ENCODE peak calls at places on chromosomes 4 and X, in ten cellular contexts. One of them, this sample, is unnamed.

GRCh38 chr4:156765277-156765676 is 206.3 kb downstream of the PDGFC start:
- DNase-seq in cardiac muscle cell: peak; percentile 36
- DNase-seq in mesendoderm: no peak
- DNase-seq in A673: no peak
- DNase-seq in AG04450: no peak
- DNase-seq in WERI-Rb-1: no peak
- DNase-seq in IMR-90: peak; percentile 28
- DNase-seq in CD8-positive, alpha-beta memory T cell: no peak
- DNase-seq in fibroblast of lung: peak; percentile 63
- DNase-seq in CD4-positive, alpha-beta T cell: no peak
- DNase-seq in this sample: no peak

GRCh38 chr4:3851881-3852280 is 85.7 kb downstream of the ADRA2C start:
- DNase-seq in fibroblast of lung: no peak
- DNase-seq in CD8-positive, alpha-beta memory T cell: no peak
- DNase-seq in CD4-positive, alpha-beta T cell: no peak
- DNase-seq in mesendoderm: no peak
- DNase-seq in AG04450: no peak
- DNase-seq in IMR-90: no peak
- DNase-seq in A673: peak; percentile 22
- DNase-seq in WERI-Rb-1: no peak
- DNase-seq in cardiac muscle cell: no peak
- DNase-seq in this sample: no peak

GRCh38 chrX:1212532-1212931 is at the start of gene CRLF2:
- DNase-seq in A673: peak; percentile 5
- DNase-seq in CD8-positive, alpha-beta memory T cell: no peak
- DNase-seq in mesendoderm: no peak
- DNase-seq in IMR-90: no peak
- DNase-seq in fibroblast of lung: no peak
- DNase-seq in CD4-positive, alpha-beta T cell: no peak
- DNase-seq in WERI-Rb-1: no peak
- DNase-seq in cardiac muscle cell: no peak
- DNase-seq in AG04450: no peak
- DNase-seq in this sample: no peak

GRCh38 chr4:147355849-147356248 is 125.0 kb upstream of the EDNRA start:
- DNase-seq in cardiac muscle cell: peak; percentile 56
- DNase-seq in mesendoderm: no peak
- DNase-seq in A673: peak; percentile 76
- DNase-seq in CD4-positive, alpha-beta T cell: no peak
- DNase-seq in CD8-positive, alpha-beta memory T cell: no peak
- DNase-seq in fibroblast of lung: peak; percentile 91
- DNase-seq in AG04450: peak; percentile 69
- DNase-seq in WERI-Rb-1: no peak
- DNase-seq in IMR-90: peak; percentile 97
- DNase-seq in this sample: no peak

GRCh38 chr4:140095694-140096482 is 58.1 kb downstream of the MAML3 start:
- DNase-seq in WERI-Rb-1: no peak
- DNase-seq in CD4-positive, alpha-beta T cell: peak; percentile 71
- DNase-seq in fibroblast of lung: peak; percentile 100
- DNase-seq in CD8-positive, alpha-beta memory T cell: no peak
- DNase-seq in IMR-90: peak; percentile 100
- DNase-seq in AG04450: peak; percentile 87
- DNase-seq in cardiac muscle cell: peak; percentile 97
- DNase-seq in A673: peak; percentile 93
- DNase-seq in mesendoderm: peak; percentile 48
- DNase-seq in this sample: peak; percentile 39

GRCh38 chr4:143384381-143384994 is 47.8 kb downstream of the GAB1 start:
- DNase-seq in WERI-Rb-1: no peak
- DNase-seq in mesendoderm: no peak
- DNase-seq in A673: no peak
- DNase-seq in IMR-90: peak; percentile 47
- DNase-seq in cardiac muscle cell: peak; percentile 43
- DNase-seq in fibroblast of lung: peak; percentile 42
- DNase-seq in CD4-positive, alpha-beta T cell: no peak
- DNase-seq in CD8-positive, alpha-beta memory T cell: no peak
- DNase-seq in AG04450: no peak
- DNase-seq in this sample: no peak

GRCh38 chr4:112361181-112361791 is 64.1 kb downstream of the ALPK1 start:
- DNase-seq in CD8-positive, alpha-beta memory T cell: no peak
- DNase-seq in fibroblast of lung: peak; percentile 30
- DNase-seq in CD4-positive, alpha-beta T cell: no peak
- DNase-seq in IMR-90: peak; percentile 27
- DNase-seq in A673: peak; percentile 19
- DNase-seq in WERI-Rb-1: peak; percentile 34
- DNase-seq in AG04450: no peak
- DNase-seq in cardiac muscle cell: peak; percentile 23
- DNase-seq in mesendoderm: peak; percentile 95
- DNase-seq in this sample: no peak

GRCh38 chr4:137896221-137896737 is 345.9 kb downstream of the SLC7A11 start:
- DNase-seq in IMR-90: peak; percentile 23
- DNase-seq in AG04450: no peak
- DNase-seq in fibroblast of lung: peak; percentile 45
- DNase-seq in CD8-positive, alpha-beta memory T cell: no peak
- DNase-seq in mesendoderm: no peak
- DNase-seq in WERI-Rb-1: no peak
- DNase-seq in CD4-positive, alpha-beta T cell: no peak
- DNase-seq in cardiac muscle cell: peak; percentile 8
- DNase-seq in A673: no peak
- DNase-seq in this sample: no peak

GRCh38 chrX:108468486-108468885 is 28.8 kb downstream of the COL4A5 start:
- DNase-seq in A673: no peak
- DNase-seq in cardiac muscle cell: peak; percentile 51
- DNase-seq in mesendoderm: no peak
- DNase-seq in WERI-Rb-1: no peak
- DNase-seq in fibroblast of lung: peak; percentile 81
- DNase-seq in CD4-positive, alpha-beta T cell: no peak
- DNase-seq in CD8-positive, alpha-beta memory T cell: no peak
- DNase-seq in AG04450: peak; percentile 34
- DNase-seq in IMR-90: peak; percentile 71
- DNase-seq in this sample: no peak

GRCh38 chr4:104677122-104677521 is 182.4 kb upstream of the CXXC4 start:
- DNase-seq in CD8-positive, alpha-beta memory T cell: no peak
- DNase-seq in AG04450: no peak
- DNase-seq in WERI-Rb-1: no peak
- DNase-seq in mesendoderm: peak; percentile 43
- DNase-seq in cardiac muscle cell: no peak
- DNase-seq in CD4-positive, alpha-beta T cell: no peak
- DNase-seq in A673: peak; percentile 66
- DNase-seq in IMR-90: no peak
- DNase-seq in fibroblast of lung: peak; percentile 21
- DNase-seq in this sample: no peak

GRCh38 chr4:114677346-114677979 is 78.9 kb downstream of the UGT8 start:
- DNase-seq in WERI-Rb-1: no peak
- DNase-seq in cardiac muscle cell: no peak
- DNase-seq in AG04450: no peak
- DNase-seq in A673: no peak
- DNase-seq in fibroblast of lung: no peak
- DNase-seq in CD8-positive, alpha-beta memory T cell: no peak
- DNase-seq in mesendoderm: no peak
- DNase-seq in CD4-positive, alpha-beta T cell: no peak
- DNase-seq in IMR-90: no peak
- DNase-seq in this sample: no peak

GRCh38 chrX:68978211-68978780 is 149.5 kb downstream of the EFNB1 start:
- DNase-seq in AG04450: peak; percentile 36
- DNase-seq in mesendoderm: peak; percentile 61
- DNase-seq in IMR-90: peak; percentile 56
- DNase-seq in CD4-positive, alpha-beta T cell: no peak
- DNase-seq in fibroblast of lung: peak; percentile 79
- DNase-seq in A673: no peak
- DNase-seq in cardiac muscle cell: peak; percentile 83
- DNase-seq in CD8-positive, alpha-beta memory T cell: no peak
- DNase-seq in WERI-Rb-1: no peak
- DNase-seq in this sample: no peak

GRCh38 chrX:68983004-68983857 is 154.4 kb downstream of the EFNB1 start:
- DNase-seq in CD8-positive, alpha-beta memory T cell: no peak
- DNase-seq in AG04450: no peak
- DNase-seq in WERI-Rb-1: no peak
- DNase-seq in cardiac muscle cell: no peak
- DNase-seq in CD4-positive, alpha-beta T cell: no peak
- DNase-seq in A673: no peak
- DNase-seq in mesendoderm: no peak
- DNase-seq in fibroblast of lung: no peak
- DNase-seq in IMR-90: no peak
- DNase-seq in this sample: no peak

GRCh38 chrX:68980906-68981616 is 152.2 kb downstream of the EFNB1 start:
- DNase-seq in IMR-90: no peak
- DNase-seq in mesendoderm: no peak
- DNase-seq in CD4-positive, alpha-beta T cell: no peak
- DNase-seq in fibroblast of lung: no peak
- DNase-seq in WERI-Rb-1: no peak
- DNase-seq in A673: no peak
- DNase-seq in AG04450: no peak
- DNase-seq in CD8-positive, alpha-beta memory T cell: no peak
- DNase-seq in cardiac muscle cell: no peak
- DNase-seq in this sample: no peak

GRCh38 chrX:68985135-68985725 is 156.4 kb downstream of the EFNB1 start:
- DNase-seq in cardiac muscle cell: no peak
- DNase-seq in IMR-90: no peak
- DNase-seq in CD4-positive, alpha-beta T cell: no peak
- DNase-seq in WERI-Rb-1: no peak
- DNase-seq in A673: no peak
- DNase-seq in mesendoderm: peak; percentile 21
- DNase-seq in fibroblast of lung: no peak
- DNase-seq in CD8-positive, alpha-beta memory T cell: no peak
- DNase-seq in AG04450: no peak
- DNase-seq in this sample: no peak

DNA sequence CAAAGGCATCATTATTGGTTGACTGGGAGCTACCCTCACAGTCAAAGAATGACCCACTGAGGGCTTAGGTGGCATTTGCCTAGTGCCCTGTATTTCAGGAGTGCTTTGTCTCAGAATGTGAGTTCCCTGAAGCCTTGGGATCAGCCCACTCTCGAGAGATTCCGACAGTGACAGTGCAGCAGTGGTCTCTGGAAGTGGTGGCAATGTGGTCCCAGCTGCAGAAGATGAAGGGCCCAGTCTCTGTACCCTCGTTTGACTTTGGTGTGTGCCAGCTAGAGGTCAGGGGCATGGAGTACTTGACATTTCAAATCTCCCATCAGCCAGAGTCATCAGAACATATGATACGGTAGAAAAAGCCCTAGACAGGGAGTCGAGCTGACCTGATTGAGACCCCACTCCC is 153.7 kb downstream of the EFNB1 start:
- DNase-seq in cardiac muscle cell: no peak
- DNase-seq in mesendoderm: no peak
- DNase-seq in AG04450: no peak
- DNase-seq in fibroblast of lung: no peak
- DNase-seq in A673: no peak
- DNase-seq in CD8-positive, alpha-beta memory T cell: no peak
- DNase-seq in WERI-Rb-1: no peak
- DNase-seq in IMR-90: no peak
- DNase-seq in CD4-positive, alpha-beta T cell: no peak
- DNase-seq in this sample: no peak
- H3K27ac ChIP-seq in cardiac muscle cell: no peak overlapping the region
- H3K27ac ChIP-seq in mesendoderm: no peak overlapping the region
- H3K27ac ChIP-seq in AG04450: no peak overlapping the region
- H3K27ac ChIP-seq in fibroblast of lung: no peak overlapping the region
- H3K27ac ChIP-seq in A673: no peak overlapping the region
- H3K27ac ChIP-seq in CD8-positive, alpha-beta memory T cell: no peak overlapping the region
- H3K27ac ChIP-seq in WERI-Rb-1: no peak overlapping the region
- H3K27ac ChIP-seq in IMR-90: no peak overlapping the region
- H3K27ac ChIP-seq in CD4-positive, alpha-beta T cell: no peak overlapping the region
- H3K27ac ChIP-seq in this sample: no peak overlapping the region

GRCh38 chr4:168867128-168867527 is 142.9 kb downstream of the CBR4 start:
- DNase-seq in cardiac muscle cell: no peak
- DNase-seq in AG04450: no peak
- DNase-seq in IMR-90: no peak
- DNase-seq in CD4-positive, alpha-beta T cell: no peak
- DNase-seq in mesendoderm: no peak
- DNase-seq in CD8-positive, alpha-beta memory T cell: no peak
- DNase-seq in fibroblast of lung: no peak
- DNase-seq in A673: peak; percentile 59
- DNase-seq in WERI-Rb-1: no peak
- DNase-seq in this sample: no peak
- H3K27ac ChIP-seq in cardiac muscle cell: no peak overlapping the region
- H3K27ac ChIP-seq in AG04450: peak overlapping the region; percentile 40
- H3K27ac ChIP-seq in IMR-90: no peak overlapping the region
- H3K27ac ChIP-seq in CD4-positive, alpha-beta T cell: no peak overlapping the region
- H3K27ac ChIP-seq in mesendoderm: no peak overlapping the region
- H3K27ac ChIP-seq in CD8-positive, alpha-beta memory T cell: no peak overlapping the region
- H3K27ac ChIP-seq in fibroblast of lung: no peak overlapping the region
- H3K27ac ChIP-seq in A673: peak overlapping the region; percentile 13
- H3K27ac ChIP-seq in WERI-Rb-1: no peak overlapping the region
- H3K27ac ChIP-seq in this sample: no peak overlapping the region

GRCh38 chr4:72218953-72219352 is 187.2 kb downstream of the NPFFR2 start:
- DNase-seq in A673: no peak
- DNase-seq in IMR-90: no peak
- DNase-seq in mesendoderm: no peak
- DNase-seq in cardiac muscle cell: no peak
- DNase-seq in AG04450: no peak
- DNase-seq in CD4-positive, alpha-beta T cell: no peak
- DNase-seq in CD8-positive, alpha-beta memory T cell: no peak
- DNase-seq in fibroblast of lung: no peak
- DNase-seq in WERI-Rb-1: no peak
- DNase-seq in this sample: no peak
- H3K27ac ChIP-seq in A673: no peak overlapping the region
- H3K27ac ChIP-seq in IMR-90: no peak overlapping the region
- H3K27ac ChIP-seq in mesendoderm: no peak overlapping the region
- H3K27ac ChIP-seq in cardiac muscle cell: no peak overlapping the region
- H3K27ac ChIP-seq in AG04450: no peak overlapping the region
- H3K27ac ChIP-seq in CD4-positive, alpha-beta T cell: no peak overlapping the region
- H3K27ac ChIP-seq in CD8-positive, alpha-beta memory T cell: no peak overlapping the region
- H3K27ac ChIP-seq in fibroblast of lung: no peak overlapping the region
- H3K27ac ChIP-seq in WERI-Rb-1: no peak overlapping the region
- H3K27ac ChIP-seq in this sample: no peak overlapping the region

GRCh38 chr4:119032921-119033685 is 102.5 kb upstream of the MYOZ2 start:
- DNase-seq in A673: no peak
- DNase-seq in CD8-positive, alpha-beta memory T cell: no peak
- DNase-seq in fibroblast of lung: peak; percentile 13
- DNase-seq in WERI-Rb-1: no peak
- DNase-seq in mesendoderm: no peak
- DNase-seq in AG04450: no peak
- DNase-seq in IMR-90: no peak
- DNase-seq in cardiac muscle cell: no peak
- DNase-seq in CD4-positive, alpha-beta T cell: no peak
- DNase-seq in this sample: no peak

GRCh38 chr4:119029847-119030535 is 105.6 kb upstream of the MYOZ2 start:
- DNase-seq in WERI-Rb-1: no peak
- DNase-seq in AG04450: no peak
- DNase-seq in IMR-90: no peak
- DNase-seq in CD4-positive, alpha-beta T cell: no peak
- DNase-seq in cardiac muscle cell: no peak
- DNase-seq in fibroblast of lung: no peak
- DNase-seq in A673: no peak
- DNase-seq in CD8-positive, alpha-beta memory T cell: no peak
- DNase-seq in mesendoderm: no peak
- DNase-seq in this sample: no peak

GRCh38 chr4:119028296-119028695 is 107.3 kb upstream of the MYOZ2 start:
- DNase-seq in cardiac muscle cell: no peak
- DNase-seq in CD8-positive, alpha-beta memory T cell: no peak
- DNase-seq in AG04450: no peak
- DNase-seq in A673: no peak
- DNase-seq in mesendoderm: no peak
- DNase-seq in CD4-positive, alpha-beta T cell: no peak
- DNase-seq in WERI-Rb-1: no peak
- DNase-seq in IMR-90: no peak
- DNase-seq in fibroblast of lung: no peak
- DNase-seq in this sample: no peak

GRCh38 chr4:119030536-119030890 is 105.1 kb upstream of the MYOZ2 start:
- DNase-seq in AG04450: no peak
- DNase-seq in fibroblast of lung: no peak
- DNase-seq in mesendoderm: no peak
- DNase-seq in CD8-positive, alpha-beta memory T cell: no peak
- DNase-seq in cardiac muscle cell: no peak
- DNase-seq in CD4-positive, alpha-beta T cell: no peak
- DNase-seq in A673: no peak
- DNase-seq in WERI-Rb-1: no peak
- DNase-seq in IMR-90: no peak
- DNase-seq in this sample: no peak

GRCh38 chr4:119031218-119031617 is 104.4 kb upstream of the MYOZ2 start:
- DNase-seq in CD8-positive, alpha-beta memory T cell: no peak
- DNase-seq in WERI-Rb-1: no peak
- DNase-seq in IMR-90: no peak
- DNase-seq in fibroblast of lung: no peak
- DNase-seq in A673: no peak
- DNase-seq in AG04450: no peak
- DNase-seq in mesendoderm: no peak
- DNase-seq in cardiac muscle cell: no peak
- DNase-seq in CD4-positive, alpha-beta T cell: no peak
- DNase-seq in this sample: no peak
- H3K27ac ChIP-seq in CD8-positive, alpha-beta memory T cell: no peak overlapping the region
- H3K27ac ChIP-seq in WERI-Rb-1: no peak overlapping the region
- H3K27ac ChIP-seq in IMR-90: no peak overlapping the region
- H3K27ac ChIP-seq in fibroblast of lung: no peak overlapping the region
- H3K27ac ChIP-seq in A673: no peak overlapping the region
- H3K27ac ChIP-seq in AG04450: no peak overlapping the region
- H3K27ac ChIP-seq in mesendoderm: no peak overlapping the region
- H3K27ac ChIP-seq in cardiac muscle cell: no peak overlapping the region
- H3K27ac ChIP-seq in CD4-positive, alpha-beta T cell: no peak overlapping the region
- H3K27ac ChIP-seq in this sample: no peak overlapping the region